ENCODE peak calls at places on chromosomes 5 and 9, in seven cellular contexts. One of them, this sample, is unnamed.

GRCh38 chr5:1526151-1526631 is 2.4 kb upstream of the LPCAT1 start:
- DNase-seq in HCT116: no peak
- DNase-seq in GM12891: no peak
- DNase-seq in breast epithelium: peak
- DNase-seq in prostate gland: no peak
- DNase-seq in esophagus muscularis mucosa: no peak
- DNase-seq in upper lobe of left lung: peak
- DNase-seq in this sample: no peak

GRCh38 chr9:35095175-35095574 is 1.2 kb downstream of the PIGO start:
- DNase-seq in HCT116: no peak
- DNase-seq in GM12891: no peak
- DNase-seq in breast epithelium: no peak
- DNase-seq in prostate gland: no peak
- DNase-seq in esophagus muscularis mucosa: no peak
- DNase-seq in upper lobe of left lung: no peak
- DNase-seq in this sample: no peak

GRCh38 chr5:142862585-142862984 is 92.4 kb downstream of the ARHGAP26 start:
- DNase-seq in HCT116: no peak
- DNase-seq in GM12891: no peak
- DNase-seq in breast epithelium: no peak
- DNase-seq in prostate gland: no peak
- DNase-seq in esophagus muscularis mucosa: no peak
- DNase-seq in upper lobe of left lung: no peak
- DNase-seq in this sample: no peak

GRCh38 chr5:2563046-2563445 is 188.4 kb downstream of the IRX2 start:
- DNase-seq in HCT116: no peak
- DNase-seq in GM12891: no peak
- DNase-seq in breast epithelium: no peak
- DNase-seq in prostate gland: no peak
- DNase-seq in esophagus muscularis mucosa: no peak
- DNase-seq in upper lobe of left lung: no peak
- DNase-seq in this sample: no peak

GRCh38 chr5:13664377-13664776 is 280.1 kb downstream of the DNAH5 start:
- DNase-seq in HCT116: no peak
- DNase-seq in GM12891: no peak
- DNase-seq in breast epithelium: no peak
- DNase-seq in prostate gland: no peak
- DNase-seq in esophagus muscularis mucosa: no peak
- DNase-seq in upper lobe of left lung: no peak
- DNase-seq in this sample: no peak

GRCh38 chr5:72604111-72604792 is 97.0 kb upstream of the ZNF366 start:
- DNase-seq in HCT116: no peak
- DNase-seq in GM12891: no peak
- DNase-seq in breast epithelium: no peak
- DNase-seq in prostate gland: no peak
- DNase-seq in esophagus muscularis mucosa: no peak
- DNase-seq in upper lobe of left lung: no peak
- DNase-seq in this sample: no peak

GRCh38 chr9:116549061-116549664 is 137.9 kb upstream of the TRIM32 start:
- DNase-seq in HCT116: peak
- DNase-seq in GM12891: no peak
- DNase-seq in breast epithelium: no peak
- DNase-seq in prostate gland: no peak
- DNase-seq in esophagus muscularis mucosa: peak
- DNase-seq in upper lobe of left lung: peak
- DNase-seq in this sample: no peak

GRCh38 chr9:18606831-18607230 is 132.9 kb downstream of the ADAMTSL1 start:
- DNase-seq in HCT116: no peak
- DNase-seq in GM12891: no peak
- DNase-seq in breast epithelium: no peak
- DNase-seq in prostate gland: no peak
- DNase-seq in esophagus muscularis mucosa: no peak
- DNase-seq in upper lobe of left lung: no peak
- DNase-seq in this sample: peak

GRCh38 chr9:35380016-35380415 is 109.9 kb upstream of the RUSC2 start:
- DNase-seq in HCT116: no peak
- DNase-seq in GM12891: no peak
- DNase-seq in breast epithelium: no peak
- DNase-seq in prostate gland: no peak
- DNase-seq in esophagus muscularis mucosa: no peak
- DNase-seq in upper lobe of left lung: no peak
- DNase-seq in this sample: no peak

GRCh38 chr5:173328896-173329369 is 719 bp upstream of the STC2 start:
- DNase-seq in HCT116: peak
- DNase-seq in GM12891: no peak
- DNase-seq in breast epithelium: no peak
- DNase-seq in prostate gland: no peak
- DNase-seq in esophagus muscularis mucosa: no peak
- DNase-seq in upper lobe of left lung: peak
- DNase-seq in this sample: peak

GRCh38 chr9:33446507-33447403 is 638 bp downstream of the AQP3 start:
- DNase-seq in HCT116: no peak
- DNase-seq in GM12891: peak
- DNase-seq in breast epithelium: no peak
- DNase-seq in prostate gland: peak
- DNase-seq in esophagus muscularis mucosa: no peak
- DNase-seq in upper lobe of left lung: no peak
- DNase-seq in this sample: no peak

GRCh38 chr5:97102010-97102470 is 40.4 kb downstream of the LIX1 start:
- DNase-seq in HCT116: no peak
- DNase-seq in GM12891: no peak
- DNase-seq in breast epithelium: no peak
- DNase-seq in prostate gland: no peak
- DNase-seq in esophagus muscularis mucosa: peak
- DNase-seq in upper lobe of left lung: peak
- DNase-seq in this sample: peak

GRCh38 chr5:80184235-80185023 is 71.4 kb downstream of the SERINC5 start:
- DNase-seq in HCT116: no peak
- DNase-seq in GM12891: no peak
- DNase-seq in breast epithelium: no peak
- DNase-seq in prostate gland: no peak
- DNase-seq in esophagus muscularis mucosa: no peak
- DNase-seq in upper lobe of left lung: no peak
- DNase-seq in this sample: peak

GRCh38 chr5:142749321-142749720 is 20.9 kb upstream of the ARHGAP26 start:
- DNase-seq in HCT116: no peak
- DNase-seq in GM12891: no peak
- DNase-seq in breast epithelium: no peak
- DNase-seq in prostate gland: no peak
- DNase-seq in esophagus muscularis mucosa: no peak
- DNase-seq in upper lobe of left lung: no peak
- DNase-seq in this sample: no peak

GRCh38 chr5:11075010-11075860 is 314.2 kb upstream of the DAP start:
- DNase-seq in HCT116: no peak
- DNase-seq in GM12891: no peak
- DNase-seq in breast epithelium: no peak
- DNase-seq in prostate gland: no peak
- DNase-seq in esophagus muscularis mucosa: no peak
- DNase-seq in upper lobe of left lung: peak
- DNase-seq in this sample: peak

GRCh38 chr9:92342825-92343488 is 17.2 kb downstream of the CENPP start:
- DNase-seq in HCT116: no peak
- DNase-seq in GM12891: no peak
- DNase-seq in breast epithelium: no peak
- DNase-seq in prostate gland: no peak
- DNase-seq in esophagus muscularis mucosa: no peak
- DNase-seq in upper lobe of left lung: no peak
- DNase-seq in this sample: no peak

GRCh38 chr9:93105620-93106019 is 9.6 kb downstream of the CARD19 start:
- DNase-seq in HCT116: no peak
- DNase-seq in GM12891: no peak
- DNase-seq in breast epithelium: no peak
- DNase-seq in prostate gland: no peak
- DNase-seq in esophagus muscularis mucosa: no peak
- DNase-seq in upper lobe of left lung: no peak
- DNase-seq in this sample: no peak

GRCh38 chr5:84680908-84681307 is 296.2 kb upstream of the EDIL3 start:
- DNase-seq in HCT116: no peak
- DNase-seq in GM12891: no peak
- DNase-seq in breast epithelium: no peak
- DNase-seq in prostate gland: no peak
- DNase-seq in esophagus muscularis mucosa: no peak
- DNase-seq in upper lobe of left lung: no peak
- DNase-seq in this sample: no peak

GRCh38 chr9:71249729-71250317 is 128.4 kb upstream of the TRPM3 start:
- DNase-seq in HCT116: peak
- DNase-seq in GM12891: peak
- DNase-seq in breast epithelium: no peak
- DNase-seq in prostate gland: peak
- DNase-seq in esophagus muscularis mucosa: no peak
- DNase-seq in upper lobe of left lung: no peak
- DNase-seq in this sample: peak

GRCh38 chr9:78892182-78892581 is 595.3 kb downstream of the PSAT1 start:
- DNase-seq in HCT116: no peak
- DNase-seq in GM12891: no peak
- DNase-seq in breast epithelium: no peak
- DNase-seq in prostate gland: no peak
- DNase-seq in esophagus muscularis mucosa: no peak
- DNase-seq in upper lobe of left lung: no peak
- DNase-seq in this sample: no peak

DNA sequence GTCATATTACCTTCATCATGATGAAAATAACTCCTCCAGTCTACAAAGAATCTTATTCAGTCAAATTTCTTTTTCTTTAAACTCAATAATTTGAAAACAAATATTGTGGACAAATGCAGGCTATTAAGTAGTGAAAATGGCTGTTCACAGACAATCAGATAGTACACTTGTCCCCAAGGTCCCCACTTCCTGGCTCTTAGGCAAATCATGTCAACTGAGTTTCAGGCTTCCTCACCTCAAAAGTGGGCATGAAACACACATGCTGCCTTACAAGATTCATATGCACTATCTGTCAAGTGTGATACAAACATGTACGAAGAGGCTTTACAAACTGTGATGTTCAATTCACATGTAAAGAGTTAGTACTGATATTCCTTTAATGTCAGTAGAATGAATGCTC is 385.2 kb upstream of the SEMA6A start:
- DNase-seq in HCT116: no peak
- DNase-seq in GM12891: no peak
- DNase-seq in breast epithelium: no peak
- DNase-seq in prostate gland: no peak
- DNase-seq in esophagus muscularis mucosa: no peak
- DNase-seq in upper lobe of left lung: no peak
- DNase-seq in this sample: no peak
- TF ChIP-seq POLR2AphosphoS5 in HCT116: no peak
- TF ChIP-seq POLR2AphosphoS5 in GM12891: no peak
- TF ChIP-seq POLR2AphosphoS5 in breast epithelium: no peak
- TF ChIP-seq POLR2AphosphoS5 in prostate gland: no peak
- TF ChIP-seq POLR2AphosphoS5 in esophagus muscularis mucosa: no peak
- TF ChIP-seq POLR2AphosphoS5 in upper lobe of left lung: no peak
- TF ChIP-seq POLR2AphosphoS5 in this sample: no peak

GRCh38 chr5:76785493-76785892 is 33.3 kb upstream of the F2RL1 start:
- DNase-seq in HCT116: peak
- DNase-seq in GM12891: no peak
- DNase-seq in breast epithelium: no peak
- DNase-seq in prostate gland: no peak
- DNase-seq in esophagus muscularis mucosa: no peak
- DNase-seq in upper lobe of left lung: no peak
- DNase-seq in this sample: no peak
- TF ChIP-seq POLR2AphosphoS5 in HCT116: peak
- TF ChIP-seq POLR2AphosphoS5 in GM12891: no peak
- TF ChIP-seq POLR2AphosphoS5 in breast epithelium: no peak
- TF ChIP-seq POLR2AphosphoS5 in prostate gland: no peak
- TF ChIP-seq POLR2AphosphoS5 in esophagus muscularis mucosa: no peak
- TF ChIP-seq POLR2AphosphoS5 in upper lobe of left lung: no peak
- TF ChIP-seq POLR2AphosphoS5 in this sample: no peak

GRCh38 chr9:120852240-120853018 is 9.7 kb upstream of the PSMD5 start:
- DNase-seq in HCT116: no peak
- DNase-seq in GM12891: no peak
- DNase-seq in breast epithelium: no peak
- DNase-seq in prostate gland: no peak
- DNase-seq in esophagus muscularis mucosa: no peak
- DNase-seq in upper lobe of left lung: no peak
- DNase-seq in this sample: peak
- TF ChIP-seq POLR2AphosphoS5 in HCT116: no peak
- TF ChIP-seq POLR2AphosphoS5 in GM12891: no peak
- TF ChIP-seq POLR2AphosphoS5 in breast epithelium: no peak
- TF ChIP-seq POLR2AphosphoS5 in prostate gland: no peak
- TF ChIP-seq POLR2AphosphoS5 in esophagus muscularis mucosa: no peak
- TF ChIP-seq POLR2AphosphoS5 in upper lobe of left lung: no peak
- TF ChIP-seq POLR2AphosphoS5 in this sample: no peak

GRCh38 chr9:89940625-89941024 is 335.8 kb downstream of the GADD45G start:
- DNase-seq in HCT116: no peak
- DNase-seq in GM12891: no peak
- DNase-seq in breast epithelium: no peak
- DNase-seq in prostate gland: no peak
- DNase-seq in esophagus muscularis mucosa: no peak
- DNase-seq in upper lobe of left lung: no peak
- DNase-seq in this sample: no peak

GRCh38 chr9:89943728-89944127 is 338.9 kb downstream of the GADD45G start:
- DNase-seq in HCT116: no peak
- DNase-seq in GM12891: no peak
- DNase-seq in breast epithelium: no peak
- DNase-seq in prostate gland: no peak
- DNase-seq in esophagus muscularis mucosa: no peak
- DNase-seq in upper lobe of left lung: no peak
- DNase-seq in this sample: no peak

GRCh38 chr9:89942643-89943042 is 337.8 kb downstream of the GADD45G start:
- DNase-seq in HCT116: no peak
- DNase-seq in GM12891: no peak
- DNase-seq in breast epithelium: no peak
- DNase-seq in prostate gland: no peak
- DNase-seq in esophagus muscularis mucosa: no peak
- DNase-seq in upper lobe of left lung: no peak
- DNase-seq in this sample: no peak

GRCh38 chr9:89943309-89943708 is 338.5 kb downstream of the GADD45G start:
- DNase-seq in HCT116: no peak
- DNase-seq in GM12891: no peak
- DNase-seq in breast epithelium: no peak
- DNase-seq in prostate gland: no peak
- DNase-seq in esophagus muscularis mucosa: no peak
- DNase-seq in upper lobe of left lung: no peak
- DNase-seq in this sample: no peak

GRCh38 chr9:89941875-89942274 is 337.1 kb downstream of the GADD45G start:
- DNase-seq in HCT116: no peak
- DNase-seq in GM12891: no peak
- DNase-seq in breast epithelium: no peak
- DNase-seq in prostate gland: no peak
- DNase-seq in esophagus muscularis mucosa: no peak
- DNase-seq in upper lobe of left lung: no peak
- DNase-seq in this sample: no peak
- TF ChIP-seq POLR2AphosphoS5 in HCT116: no peak
- TF ChIP-seq POLR2AphosphoS5 in GM12891: no peak
- TF ChIP-seq POLR2AphosphoS5 in breast epithelium: no peak
- TF ChIP-seq POLR2AphosphoS5 in prostate gland: peak
- TF ChIP-seq POLR2AphosphoS5 in esophagus muscularis mucosa: peak
- TF ChIP-seq POLR2AphosphoS5 in upper lobe of left lung: no peak
- TF ChIP-seq POLR2AphosphoS5 in this sample: no peak